ENCODE peak calls at places on chromosomes 3 and 15, in four cellular contexts. K is SK-N-MC, R is cardiac muscle cell, T is SJSA1. C is an unnamed sample. For H3K36me3, the result is how much of the 10 kb centered on the place peaks cover.

GRCh38 chr15:90241343-90242192 is 7.6 kb downstream of the GDPGP1 start:
- DNase-seq in K (no peak), R (no peak), T (no peak), C (no peak)

GRCh38 chr3:14370719-14371572 is 31.5 kb upstream of the SLC6A6 start:
- DNase-seq in K (no peak), R (no peak), T (no peak), C (no peak)

GRCh38 chr3:188266581-188267274 is 112.8 kb downstream of the LPP start:
- DNase-seq in K (no peak), R (peak), T (peak), C (no peak)

GRCh38 chr3:50674349-50675178 is at the start of gene DOCK3:
- DNase-seq in K (no peak), R (peak), T (peak), C (peak)

GRCh38 chr3:126621171-126621570 is 33.8 kb downstream of the TXNRD3 start:
- DNase-seq in K (no peak), R (peak), T (no peak), C (peak)

GRCh38 chr15:39195988-39196486 is 384.8 kb upstream of the THBS1 start:
- DNase-seq in K (no peak), R (peak), T (peak), C (no peak)

GRCh38 chr3:9501226-9501625 is 52.4 kb downstream of the LHFPL4 start:
- DNase-seq in K (no peak), R (no peak), T (no peak), C (no peak)

GRCh38 chr3:33840179-33840578 is 41.7 kb downstream of the PDCD6IP start:
- DNase-seq in K (no peak), R (no peak), T (no peak), C (no peak)

GRCh38 chr15:39404767-39405173 is 176.1 kb upstream of the THBS1 start:
- DNase-seq in K (no peak), R (peak), T (no peak), C (no peak)

GRCh38 chr3:76645724-76646123 is 394.2 kb upstream of the ROBO2 start:
- DNase-seq in K (no peak), R (no peak), T (no peak), C (no peak)

GRCh38 chr15:77874071-77874470 is 203.4 kb downstream of the TBC1D2B start:
- DNase-seq in K (no peak), R (no peak), T (no peak), C (no peak)

GRCh38 chr3:27963519-27963918 is 241.4 kb upstream of the EOMES start:
- DNase-seq in K (no peak), R (no peak), T (no peak), C (no peak)

DNA sequence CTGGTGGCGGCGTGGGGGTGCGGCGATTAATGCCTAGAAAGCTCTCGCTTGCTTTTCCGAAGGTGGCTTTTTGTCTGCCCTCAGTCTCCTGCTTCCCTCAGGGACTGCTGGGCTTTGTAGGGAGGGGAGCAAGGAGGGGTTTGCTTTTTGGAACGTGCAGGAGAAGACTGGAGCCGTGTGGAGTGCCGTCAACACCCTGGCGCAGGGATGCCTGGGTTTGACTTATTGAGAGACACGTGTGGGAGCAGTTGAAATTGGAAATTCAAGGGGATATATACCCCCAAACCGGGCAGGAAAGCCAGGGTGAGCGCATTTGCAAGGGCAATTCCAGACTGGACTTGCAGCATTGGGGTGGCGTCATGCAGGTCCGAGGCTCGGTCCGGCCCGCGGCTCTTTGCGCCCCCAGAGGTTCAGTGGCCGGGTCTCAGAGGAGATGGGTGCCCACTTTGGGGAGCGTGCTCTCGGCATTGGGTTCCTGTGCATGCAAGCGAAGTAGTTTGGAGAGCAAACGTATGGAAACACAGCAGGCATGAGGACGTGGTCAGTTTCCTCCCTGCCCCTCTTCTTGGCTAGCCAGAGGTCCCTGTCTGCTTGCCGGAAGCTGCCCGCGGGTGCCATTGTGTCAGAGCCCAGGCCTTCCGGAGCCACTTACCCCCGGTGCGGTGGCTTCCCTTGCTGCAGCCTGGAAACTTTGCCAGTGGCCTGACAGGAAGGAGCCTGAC is 2.2 kb downstream of the EPHB1 start:
- DNase-seq in K (no peak), R (no peak), T (no peak), C (no peak)
- H3K4me3 ChIP-seq in K (peak), R (peak), T (no peak), C (peak)

DNA sequence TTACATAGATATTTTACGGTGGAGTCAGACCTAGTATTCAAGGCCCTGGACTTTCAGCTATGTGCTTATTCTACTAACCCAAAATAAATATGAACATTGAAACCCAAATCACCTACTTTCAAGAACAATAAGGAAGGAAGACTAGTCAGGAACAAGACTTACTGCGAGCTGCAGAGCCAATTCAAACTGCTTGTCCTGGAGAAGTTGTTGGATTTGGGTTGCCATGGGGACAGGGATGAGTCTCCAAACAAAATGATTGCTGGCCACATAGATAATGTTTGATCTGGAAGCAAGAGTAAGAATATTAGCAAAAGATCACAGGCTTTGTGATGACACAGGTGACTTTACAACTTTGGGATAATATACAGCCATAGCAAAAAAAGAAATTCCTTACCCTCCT is 21.6 kb upstream of the PLA2G4F start:
- DNase-seq in K (no peak), R (no peak), T (no peak), C (no peak)
- H3K36me3 ChIP-seq in K (under half), R (under half), T (half or more), C (under half)

DNA sequence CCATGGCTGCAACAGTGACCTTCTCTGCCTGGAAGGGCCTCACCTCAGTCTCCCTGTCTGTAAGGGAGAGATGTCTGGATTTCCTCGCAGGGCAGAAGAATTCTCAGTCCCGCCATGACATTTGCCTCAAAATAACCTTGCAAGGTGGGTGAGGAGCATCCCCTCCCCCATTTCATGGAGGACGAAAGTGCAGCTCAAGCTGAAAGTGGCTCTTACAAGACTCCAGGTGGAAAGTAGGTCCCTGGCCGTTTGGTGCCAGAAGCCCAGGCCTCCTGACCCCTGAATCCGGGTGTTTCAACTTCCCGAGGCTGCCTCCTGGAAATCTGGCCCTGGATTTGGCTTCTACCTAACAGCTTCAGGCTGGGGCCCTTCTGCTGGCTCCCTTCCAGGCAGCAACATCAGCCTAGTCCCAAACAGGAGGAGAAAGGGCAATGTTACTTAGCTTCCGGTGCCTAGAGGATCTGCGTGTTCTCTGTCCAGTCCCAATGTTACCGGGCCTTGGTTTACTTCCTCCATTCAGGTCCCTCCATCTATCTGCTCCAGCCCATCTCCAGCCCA is 769 bp upstream of the CSPG4 start:
- DNase-seq in K (no peak), R (peak), T (no peak), C (peak)
- H3K4me3 ChIP-seq in K (no peak), R (no peak), T (no peak), C (peak)

GRCh38 chr3:23811919-23812318 is 6.2 kb downstream of the UBE2E1 start:
- DNase-seq in K (no peak), R (no peak), T (no peak), C (no peak)
- H3K36me3 ChIP-seq in K (under half), R (under half), T (under half), C (under half)

GRCh38 chr3:69081583-69082262 is 1.6 kb upstream of the UBA3 start:
- DNase-seq in K (no peak), R (no peak), T (peak), C (no peak)
- H3K4me3 ChIP-seq in K (no peak), R (no peak), T (no peak), C (no peak)